ENCODE peak calls at places on chromosomes 16 and 17, in eight cellular contexts. L is GM23338, R is stomach, M is A549, U is aorta, I is SJSA1, J is OCI-LY7, S is keratinocyte. Z is an unnamed sample.

GRCh38 chr17:381941-382643 is 29.5 kb upstream of the RPH3AL start:
- DNase-seq in L (no peak), R (no peak), M (no peak), U (peak; percentile 57), I (no peak), J (no peak), S (no peak), Z (no peak)

GRCh38 chr16:80803341-80804060 is 897 bp downstream of the CDYL2 start:
- DNase-seq in L (peak; percentile 58), R (peak; percentile 45), M (no peak), U (peak; percentile 78), I (no peak), J (peak; percentile 21), S (no peak), Z (no peak)

GRCh38 chr17:34780438-34780837 is 180.8 kb downstream of the CCT6B start:
- DNase-seq in L (no peak), R (no peak), M (no peak), U (no peak), I (no peak), J (no peak), S (no peak), Z (no peak)

GRCh38 chr17:45977976-45978626 is 20.9 kb upstream of the STH start:
- DNase-seq in L (no peak), R (no peak), M (no peak), U (peak; percentile 25), I (no peak), J (no peak), S (no peak), Z (no peak)

GRCh38 chr17:427891-428290 is 75.3 kb upstream of the RPH3AL start:
- DNase-seq in L (no peak), R (no peak), M (no peak), U (no peak), I (no peak), J (no peak), S (no peak), Z (no peak)

GRCh38 chr17:13346996-13347762 is 254.6 kb downstream of the HS3ST3A1 start:
- DNase-seq in L (no peak), R (no peak), M (peak; percentile 79), U (no peak), I (peak; percentile 91), J (no peak), S (peak; percentile 93), Z (peak; percentile 54)

GRCh38 chr17:45270828-45271418 is 9.0 kb upstream of the SPATA32 start:
- DNase-seq in L (peak; percentile 75), R (no peak), M (no peak), U (no peak), I (no peak), J (peak; percentile 46), S (no peak), Z (no peak)

GRCh38 chr17:69581061-69581955 is 166.8 kb downstream of the MAP2K6 start:
- DNase-seq in L (peak; percentile 20), R (no peak), M (no peak), U (no peak), I (peak; percentile 81), J (peak; percentile 100), S (no peak), Z (no peak)

GRCh38 chr17:30405161-30405560 is 26.4 kb downstream of the CPD start:
- DNase-seq in L (peak; percentile 27), R (no peak), M (no peak), U (no peak), I (no peak), J (no peak), S (no peak), Z (no peak)

GRCh38 chr17:47803201-47803600 is 18.4 kb downstream of the OSBPL7 start:
- DNase-seq in L (no peak), R (no peak), M (no peak), U (no peak), I (no peak), J (no peak), S (no peak), Z (no peak)

GRCh38 chr17:66522591-66523272 is 220.3 kb downstream of the PRKCA start:
- DNase-seq in L (no peak), R (no peak), M (no peak), U (no peak), I (no peak), J (no peak), S (no peak), Z (no peak)

GRCh38 chr17:48642843-48643696 is 16.9 kb upstream of the HOXB9 start:
- DNase-seq in L (peak; percentile 29), R (no peak), M (no peak), U (no peak), I (no peak), J (no peak), S (no peak), Z (no peak)

GRCh38 chr17:4947411-4948165 is 742 bp downstream of the PFN1 start:
- DNase-seq in L (peak; percentile 77), R (peak; percentile 70), M (peak; percentile 76), U (peak; percentile 90), I (peak; percentile 86), J (peak; percentile 77), S (no peak), Z (peak; percentile 75)

GRCh38 chr17:66523378-66524174 is 221.2 kb downstream of the PRKCA start:
- DNase-seq in L (no peak), R (no peak), M (no peak), U (no peak), I (peak; percentile 42), J (no peak), S (no peak), Z (no peak)

GRCh38 chr17:6346387-6346786 is 88.5 kb downstream of the AIPL1 start:
- DNase-seq in L (no peak), R (no peak), M (no peak), U (peak; percentile 22), I (no peak), J (no peak), S (no peak), Z (no peak)

GRCh38 chr17:16926591-16927451 is 45.1 kb downstream of the TNFRSF13B start:
- DNase-seq in L (no peak), R (no peak), M (no peak), U (peak; percentile 62), I (no peak), J (no peak), S (no peak), Z (peak; percentile 71)

GRCh38 chr16:11977206-11978041 is 890 bp downstream of the SNX29 start:
- DNase-seq in L (no peak), R (no peak), M (peak; percentile 51), U (no peak), I (peak; percentile 48), J (no peak), S (peak; percentile 38), Z (peak; percentile 5)
- H3K4me3 ChIP-seq in L (peak overlapping the region; percentile 98), R (peak overlapping the region; percentile 92), M (peak overlapping the region; percentile 76), U (peak overlapping the region; percentile 64), I (peak overlapping the region; percentile 67), J (peak overlapping the region; percentile 98), S (peak overlapping the region; percentile 72), Z (peak overlapping the region; percentile 98)

DNA sequence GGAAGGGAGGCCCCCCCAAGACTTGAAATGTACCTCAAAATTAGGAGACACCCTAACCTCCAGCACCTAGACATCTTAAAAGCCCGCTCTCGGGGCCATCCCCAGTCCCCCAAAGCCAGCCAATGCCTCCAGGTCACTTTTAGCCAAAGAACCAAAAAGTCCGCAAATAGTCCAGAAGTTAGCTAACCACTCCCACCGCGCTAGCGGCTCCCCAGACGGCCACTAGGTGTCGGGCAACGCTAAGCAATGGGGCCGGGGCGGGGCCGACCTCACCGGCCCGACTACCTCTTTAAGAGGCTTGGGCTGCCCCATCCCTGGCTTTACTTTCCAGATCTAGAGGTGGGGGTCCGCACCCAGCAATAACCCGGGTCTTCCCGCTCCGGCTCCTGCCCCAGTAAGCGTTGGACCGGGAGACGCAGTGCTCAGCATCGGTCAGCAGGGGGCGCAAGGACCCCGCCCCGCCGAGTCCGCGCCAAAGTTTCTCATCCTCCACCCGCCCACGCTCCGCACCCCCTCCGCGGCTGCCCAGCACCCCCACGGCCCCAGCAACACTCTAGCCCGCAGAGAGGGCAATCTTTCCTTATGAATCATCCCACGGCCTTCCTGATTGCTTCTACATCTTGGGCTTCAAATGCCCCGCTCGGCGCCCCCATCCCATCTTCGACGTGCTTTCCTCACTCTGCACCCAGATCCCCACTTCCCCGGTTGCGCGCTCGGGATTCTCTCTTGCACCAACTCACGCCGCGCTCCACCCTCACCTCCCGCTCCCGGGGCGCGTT is 795 bp downstream of the COL1A1 start:
- DNase-seq in L (peak; percentile 95), R (peak; percentile 94), M (peak; percentile 90), U (peak; percentile 98), I (peak; percentile 100), J (peak; percentile 85), S (no peak), Z (peak; percentile 73)
- H3K27ac ChIP-seq in L (no peak overlapping the region), R (peak overlapping the region; percentile 90), M (peak overlapping the region; percentile 77), U (peak overlapping the region; percentile 71), I (peak overlapping the region; percentile 85), J (no peak overlapping the region), S (peak overlapping the region; percentile 43), Z (no peak overlapping the region)

GRCh38 chr16:77789085-77789611 is 784 bp downstream of the VAT1L start:
- DNase-seq in L (peak; percentile 63), R (no peak), M (no peak), U (no peak), I (no peak), J (no peak), S (no peak), Z (no peak)
- H3K4me3 ChIP-seq in L (peak overlapping the region; percentile 92), R (peak overlapping the region; percentile 46), M (peak overlapping the region; percentile 45), U (peak overlapping the region; percentile 70), I (peak overlapping the region; percentile 42), J (no peak overlapping the region), S (no peak overlapping the region), Z (no peak overlapping the region)

GRCh38 chr16:70800798-70801480 is at the start of gene VAC14:
- DNase-seq in L (peak; percentile 98), R (peak; percentile 98), M (peak; percentile 92), U (peak; percentile 96), I (peak; percentile 78), J (peak; percentile 94), S (peak; percentile 70), Z (peak; percentile 84)
- H3K27ac ChIP-seq in L (peak within 1 kb of the TSS; percentile 87), R (peak within 1 kb of the TSS; percentile 72), M (peak within 1 kb of the TSS; percentile 77), U (no peak within 1 kb of the TSS), I (no peak within 1 kb of the TSS), J (peak within 1 kb of the TSS; percentile 38), S (peak within 1 kb of the TSS; percentile 88), Z (peak within 1 kb of the TSS; percentile 37)

GRCh38 chr17:78249836-78250806 is 18.7 kb downstream of the TMEM235 start:
- DNase-seq in L (no peak), R (no peak), M (no peak), U (peak; percentile 65), I (no peak), J (no peak), S (no peak), Z (no peak)
- H3K4me3 ChIP-seq in L (peak overlapping the region; percentile 40), R (no peak overlapping the region), M (no peak overlapping the region), U (no peak overlapping the region), I (no peak overlapping the region), J (no peak overlapping the region), S (no peak overlapping the region), Z (no peak overlapping the region)